ENCODE peak calls at places on chromosomes 4 and X, in eight cellular contexts. M is neuronal stem cell; O is activated T-cell treated with anti-CD3 and anti-CD28 coated beads, Interleukin-2, amount 50 U/mL, for 24 hours; H is stimulated activated CD4-positive, alpha-beta T cell treated with anti-CD3 and anti-CD28 coated beads, Interleukin-15, amount 100 ng/mL, for 24 hours; L is NCI-H1930; G is non-pigmented ciliary epithelial cell; Y is astrocyte; J is retina. P is an unnamed sample.

GRCh38 chrX:10110984-10111363 is 45.8 kb upstream of the CLCN4 start:
- DNase-seq in M (no peak), O (no peak), H (peak), L (no peak), G (no peak), Y (no peak), J (no peak), P (no peak)

GRCh38 chr4:159144112-159144694 is 41.3 kb downstream of the RAPGEF2 start:
- DNase-seq in M (no peak), O (no peak), H (no peak), L (no peak), G (no peak), Y (no peak), J (no peak), P (no peak)

GRCh38 chrX:150926304-150926703 is 27.8 kb upstream of the CD99L2 start:
- DNase-seq in M (no peak), O (no peak), H (no peak), L (no peak), G (no peak), Y (no peak), J (no peak), P (no peak)

GRCh38 chr4:27278615-27279014 is 418.0 kb downstream of the STIM2 start:
- DNase-seq in M (peak), O (no peak), H (peak), L (no peak), G (peak), Y (peak), J (peak), P (peak)

GRCh38 chr4:158915683-158916241 is 146.9 kb downstream of the FNIP2 start:
- DNase-seq in M (no peak), O (no peak), H (no peak), L (no peak), G (no peak), Y (no peak), J (no peak), P (no peak)

GRCh38 chr4:142728209-142728608 is 117.9 kb downstream of the INPP4B start:
- DNase-seq in M (no peak), O (no peak), H (no peak), L (no peak), G (no peak), Y (no peak), J (no peak), P (no peak)

GRCh38 chr4:24560770-24561415 is 23.5 kb downstream of the DHX15 start:
- DNase-seq in M (no peak), O (no peak), H (no peak), L (no peak), G (no peak), Y (peak), J (no peak), P (no peak)

GRCh38 chr4:150794706-150795105 is 212.8 kb downstream of the MAB21L2 start:
- DNase-seq in M (no peak), O (no peak), H (no peak), L (no peak), G (no peak), Y (peak), J (no peak), P (no peak)

GRCh38 chr4:139525414-139525813 is 30.6 kb downstream of the SETD7 start:
- DNase-seq in M (no peak), O (no peak), H (no peak), L (no peak), G (no peak), Y (no peak), J (no peak), P (no peak)

GRCh38 chr4:104615926-104616325 is 121.2 kb upstream of the CXXC4 start:
- DNase-seq in M (no peak), O (no peak), H (no peak), L (no peak), G (no peak), Y (no peak), J (no peak), P (no peak)

GRCh38 chr4:52712172-52712990 is 38.8 kb downstream of the ERVMER34-1 start:
- DNase-seq in M (peak), O (peak), H (peak), L (peak), G (peak), Y (peak), J (peak), P (peak)

GRCh38 chr4:76703676-76704075 is 194.3 kb downstream of the SOWAHB start:
- DNase-seq in M (no peak), O (no peak), H (no peak), L (no peak), G (no peak), Y (peak), J (no peak), P (no peak)

GRCh38 chr4:46392421-46392820 is 2.5 kb upstream of the GABRA2 start:
- DNase-seq in M (peak), O (no peak), H (no peak), L (no peak), G (no peak), Y (no peak), J (no peak), P (no peak)

GRCh38 chr4:110042540-110043517 is 130.1 kb downstream of the EGF start:
- DNase-seq in M (no peak), O (no peak), H (no peak), L (no peak), G (no peak), Y (no peak), J (no peak), P (no peak)

GRCh38 chrX:41728125-41728524 is 4.1 kb downstream of the GPR82 start:
- DNase-seq in M (no peak), O (no peak), H (no peak), L (no peak), G (no peak), Y (no peak), J (no peak), P (no peak)

GRCh38 chr4:156476359-156476758 is 495.2 kb downstream of the PDGFC start:
- DNase-seq in M (no peak), O (no peak), H (no peak), L (no peak), G (peak), Y (peak), J (no peak), P (peak)

GRCh38 chr4:56705870-56706400 is 24.8 kb upstream of the HOPX start:
- DNase-seq in M (no peak), O (no peak), H (no peak), L (no peak), G (no peak), Y (no peak), J (no peak), P (no peak)

GRCh38 chr4:148089624-148090023 is 352.6 kb downstream of the NR3C2 start:
- DNase-seq in M (no peak), O (no peak), H (no peak), L (no peak), G (no peak), Y (no peak), J (no peak), P (no peak)

GRCh38 chr4:98994474-98995182 is 893 bp upstream of the METAP1 start:
- DNase-seq in M (no peak), O (no peak), H (no peak), L (no peak), G (no peak), Y (peak), J (no peak), P (no peak)

GRCh38 chr4:37528161-37528560 is 158.0 kb downstream of the RELL1 start:
- DNase-seq in M (no peak), O (no peak), H (no peak), L (no peak), G (no peak), Y (no peak), J (no peak), P (no peak)